ENCODE peak calls at places on chromosome X, in eight cellular contexts. Q is cardiac fibroblast; S is ureter; W is activated T-cell treated with anti-CD3 and anti-CD28 coated beads, Interleukin-2, amount 50 U/mL, for 72 hours; M is NCI-H345; H is putamen; L is stimulated activated naive CD4-positive, alpha-beta T cell; C is head of caudate nucleus. T is an unnamed sample.

GRCh38 chrX:13140007-13140406 is 95.6 kb upstream of the FAM9C start:
- DNase-seq in Q (no peak), S (no peak), W (no peak), M (no peak), H (no peak), L (no peak), C (no peak), T (no peak)

GRCh38 chrX:83416273-83416672 is 91.8 kb upstream of the POU3F4 start:
- DNase-seq in Q (no peak), S (no peak), W (no peak), M (no peak), H (no peak), L (no peak), C (no peak), T (peak)

GRCh38 chrX:111519215-111519614 is 7.8 kb downstream of the SERTM2 start:
- DNase-seq in Q (peak), S (no peak), W (no peak), M (peak), H (no peak), L (no peak), C (no peak), T (no peak)

GRCh38 chrX:56793112-56793430 is 64.0 kb downstream of the NBDY start:
- DNase-seq in Q (no peak), S (no peak), W (no peak), M (no peak), H (no peak), L (no peak), C (no peak), T (no peak)

GRCh38 chrX:26925088-26925487 is 538.1 kb downstream of the PPP4R3C start:
- DNase-seq in Q (peak), S (no peak), W (no peak), M (peak), H (no peak), L (no peak), C (no peak), T (no peak)

GRCh38 chrX:39705299-39705698 is 392.5 kb downstream of the BCOR start:
- DNase-seq in Q (peak), S (peak), W (no peak), M (no peak), H (no peak), L (no peak), C (no peak), T (peak)

GRCh38 chrX:103585421-103586313 is at the start of gene TCEAL4:
- DNase-seq in Q (peak), S (peak), W (peak), M (peak), H (peak), L (peak), C (peak), T (peak)

GRCh38 chrX:125003746-125004446 is 315.8 kb upstream of the TEX13C start:
- DNase-seq in Q (no peak), S (no peak), W (peak), M (no peak), H (no peak), L (no peak), C (no peak), T (no peak)

GRCh38 chrX:56763556-56764152 is 34.6 kb downstream of the NBDY start:
- DNase-seq in Q (no peak), S (peak), W (peak), M (no peak), H (peak), L (no peak), C (peak), T (no peak)

GRCh38 chrX:23742174-23742692 is 843 bp downstream of the ACOT9 start:
- DNase-seq in Q (peak), S (peak), W (peak), M (peak), H (no peak), L (no peak), C (no peak), T (peak)

GRCh38 chrX:11447418-11447817 is 154.2 kb downstream of the AMELX start:
- DNase-seq in Q (peak), S (no peak), W (no peak), M (no peak), H (no peak), L (no peak), C (no peak), T (no peak)

GRCh38 chrX:40166582-40166981 is 68.8 kb upstream of the BCOR start:
- DNase-seq in Q (peak), S (no peak), W (no peak), M (no peak), H (no peak), L (no peak), C (no peak), T (no peak)

GRCh38 chrX:40511258-40511657 is 69.5 kb upstream of the ATP6AP2 start:
- DNase-seq in Q (no peak), S (no peak), W (no peak), M (no peak), H (no peak), L (no peak), C (no peak), T (no peak)

GRCh38 chrX:24846551-24847170 is 152.9 kb downstream of the POLA1 start:
- DNase-seq in Q (peak), S (no peak), W (no peak), M (peak), H (no peak), L (no peak), C (no peak), T (peak)

GRCh38 chrX:74349387-74349786 is 45.4 kb downstream of the ZCCHC13 start:
- DNase-seq in Q (peak), S (no peak), W (no peak), M (no peak), H (no peak), L (no peak), C (no peak), T (no peak)

GRCh38 chrX:22650691-22651090 is 349.1 kb upstream of the DDX53 start:
- DNase-seq in Q (no peak), S (no peak), W (no peak), M (no peak), H (no peak), L (no peak), C (no peak), T (peak)

GRCh38 chrX:137236837-137237236 is 203.0 kb upstream of the GPR101 start:
- DNase-seq in Q (no peak), S (no peak), W (no peak), M (no peak), H (no peak), L (no peak), C (no peak), T (no peak)

GRCh38 chrX:54024350-54024749 is 19.9 kb downstream of the PHF8 start:
- DNase-seq in Q (no peak), S (no peak), W (no peak), M (no peak), H (no peak), L (no peak), C (no peak), T (no peak)

GRCh38 chrX:83509246-83509801 is 1.2 kb downstream of the POU3F4 start:
- DNase-seq in Q (no peak), S (no peak), W (no peak), M (no peak), H (no peak), L (no peak), C (no peak), T (no peak)

GRCh38 chrX:38262715-38263620 is 42.3 kb upstream of the SRPX start:
- DNase-seq in Q (peak), S (no peak), W (no peak), M (no peak), H (no peak), L (no peak), C (no peak), T (no peak)

GRCh38 chrX:40012039-40012799 is 85.5 kb downstream of the BCOR start:
- DNase-seq in Q (peak), S (no peak), W (peak), M (peak), H (no peak), L (no peak), C (no peak), T (no peak)

GRCh38 chrX:53323196-53323595 is 41.8 kb upstream of the IQSEC2 start:
- DNase-seq in Q (no peak), S (no peak), W (no peak), M (no peak), H (no peak), L (no peak), C (no peak), T (no peak)

GRCh38 chrX:118948270-118948669 is 26.1 kb upstream of the LONRF3 start:
- DNase-seq in Q (no peak), S (no peak), W (no peak), M (no peak), H (no peak), L (no peak), C (no peak), T (no peak)

GRCh38 chrX:70171636-70172035 is 5.6 kb upstream of the DGAT2L6 start:
- DNase-seq in Q (no peak), S (no peak), W (no peak), M (no peak), H (no peak), L (no peak), C (no peak), T (no peak)

T was measured in testis.